ENCODE peak calls at places on chromosome 16, in ten cellular contexts. U, R, F, T, H, N, L, W, G and A are unnamed samples.

GRCh38 chr16:64450170-64450569 is 671.7 kb downstream of the CDH11 start:
- DNase-seq in U (no peak), R (no peak), F (no peak), T (no peak), H (no peak), N (no peak), L (no peak), W (no peak), G (no peak), A (no peak)

GRCh38 chr16:8673611-8674412 is 605 bp upstream of the ABAT start:
- DNase-seq in U (no peak), R (no peak), F (no peak), T (no peak), H (no peak), N (no peak), L (no peak), W (no peak), G (no peak), A (no peak)

GRCh38 chr16:75042423-75043174 is 43.8 kb downstream of the ZNRF1 start:
- DNase-seq in U (no peak), R (no peak), F (no peak), T (peak; percentile 40), H (no peak), N (peak; percentile 7), L (no peak), W (no peak), G (no peak), A (no peak)

GRCh38 chr16:89116341-89117238 is 22.9 kb downstream of the ACSF3 start:
- DNase-seq in U (no peak), R (no peak), F (no peak), T (no peak), H (no peak), N (no peak), L (no peak), W (no peak), G (no peak), A (no peak)

GRCh38 chr16:67663151-67663876 is 2.6 kb downstream of the PARD6A start:
- DNase-seq in U (no peak), R (no peak), F (peak; percentile 31), T (no peak), H (no peak), N (no peak), L (no peak), W (peak; percentile 21), G (no peak), A (no peak)

GRCh38 chr16:48788475-48788874 is 178.5 kb upstream of the N4BP1 start:
- DNase-seq in U (no peak), R (no peak), F (no peak), T (no peak), H (no peak), N (no peak), L (no peak), W (no peak), G (no peak), A (no peak)

GRCh38 chr16:2019500-2019899 is at the start of gene NPW:
- DNase-seq in U (no peak), R (no peak), F (no peak), T (no peak), H (no peak), N (peak; percentile 53), L (no peak), W (no peak), G (no peak), A (no peak)

GRCh38 chr16:88772871-88773811 is 11.9 kb downstream of the PIEZO1 start:
- DNase-seq in U (no peak), R (no peak), F (no peak), T (no peak), H (peak; percentile 74), N (peak; percentile 62), L (no peak), W (no peak), G (peak; percentile 82), A (peak; percentile 98)

GRCh38 chr16:27314161-27314723 is 468 bp downstream of the IL4R start:
- DNase-seq in U (peak; percentile 22), R (no peak), F (peak; percentile 68), T (peak; percentile 87), H (peak; percentile 64), N (no peak), L (no peak), W (no peak), G (peak; percentile 87), A (peak; percentile 62)

GRCh38 chr16:13298676-13299075 is 397.3 kb downstream of the SHISA9 start:
- DNase-seq in U (no peak), R (no peak), F (no peak), T (no peak), H (no peak), N (no peak), L (no peak), W (no peak), G (no peak), A (peak; percentile 24)

GRCh38 chr16:66188786-66189725 is 177.4 kb upstream of the CDH5 start:
- DNase-seq in U (no peak), R (peak; percentile 63), F (no peak), T (peak; percentile 63), H (no peak), N (no peak), L (peak; percentile 12), W (no peak), G (no peak), A (no peak)

GRCh38 chr16:81004646-81005353 is 1.9 kb downstream of the CMC2 start:
- DNase-seq in U (no peak), R (no peak), F (peak; percentile 50), T (no peak), H (peak; percentile 39), N (peak; percentile 12), L (no peak), W (peak; percentile 42), G (peak; percentile 82), A (peak; percentile 75)